ENCODE peak calls at places on chromosomes 5 and 9, in nine cellular contexts. One of them, this sample, is unnamed.

GRCh38 chr9:270657-271237 is 56.1 kb downstream of the DOCK8 start:
- DNase-seq in hepatocyte: no peak
- DNase-seq in AG09309: no peak
- DNase-seq in fibroblast of lung: no peak
- DNase-seq in HFFc6: no peak
- DNase-seq in WTC11: no peak
- DNase-seq in GM20000: peak; percentile 9
- DNase-seq in brain microvascular endothelial cell: no peak
- DNase-seq in fibroblast of pulmonary artery: no peak
- DNase-seq in this sample: no peak

GRCh38 chr9:131645078-131645776 is 94.6 kb downstream of the RAPGEF1 start:
- DNase-seq in hepatocyte: no peak
- DNase-seq in AG09309: no peak
- DNase-seq in fibroblast of lung: no peak
- DNase-seq in HFFc6: peak; percentile 22
- DNase-seq in WTC11: no peak
- DNase-seq in GM20000: no peak
- DNase-seq in brain microvascular endothelial cell: no peak
- DNase-seq in fibroblast of pulmonary artery: no peak
- DNase-seq in this sample: no peak

GRCh38 chr9:107397076-107398049 is 92.2 kb downstream of the KLF4 start:
- DNase-seq in hepatocyte: no peak
- DNase-seq in AG09309: peak; percentile 55
- DNase-seq in fibroblast of lung: peak; percentile 53
- DNase-seq in HFFc6: no peak
- DNase-seq in WTC11: no peak
- DNase-seq in GM20000: no peak
- DNase-seq in brain microvascular endothelial cell: no peak
- DNase-seq in fibroblast of pulmonary artery: peak; percentile 51
- DNase-seq in this sample: peak; percentile 42

GRCh38 chr9:136678034-136678433 is 9.2 kb downstream of the AGPAT2 start:
- DNase-seq in hepatocyte: no peak
- DNase-seq in AG09309: no peak
- DNase-seq in fibroblast of lung: no peak
- DNase-seq in HFFc6: no peak
- DNase-seq in WTC11: no peak
- DNase-seq in GM20000: no peak
- DNase-seq in brain microvascular endothelial cell: no peak
- DNase-seq in fibroblast of pulmonary artery: no peak
- DNase-seq in this sample: no peak

GRCh38 chr9:74846771-74847170 is 41.0 kb downstream of the TRPM6 start:
- DNase-seq in hepatocyte: no peak
- DNase-seq in AG09309: no peak
- DNase-seq in fibroblast of lung: peak; percentile 4
- DNase-seq in HFFc6: no peak
- DNase-seq in WTC11: no peak
- DNase-seq in GM20000: no peak
- DNase-seq in brain microvascular endothelial cell: no peak
- DNase-seq in fibroblast of pulmonary artery: no peak
- DNase-seq in this sample: no peak

GRCh38 chr9:14670718-14671117 is 22.5 kb downstream of the ZDHHC21 start:
- DNase-seq in hepatocyte: no peak
- DNase-seq in AG09309: no peak
- DNase-seq in fibroblast of lung: peak; percentile 58
- DNase-seq in HFFc6: peak; percentile 30
- DNase-seq in WTC11: no peak
- DNase-seq in GM20000: no peak
- DNase-seq in brain microvascular endothelial cell: no peak
- DNase-seq in fibroblast of pulmonary artery: peak; percentile 67
- DNase-seq in this sample: no peak

GRCh38 chr5:160105686-160106085 is 13.6 kb downstream of the PWWP2A start:
- DNase-seq in hepatocyte: no peak
- DNase-seq in AG09309: no peak
- DNase-seq in fibroblast of lung: peak; percentile 18
- DNase-seq in HFFc6: no peak
- DNase-seq in WTC11: no peak
- DNase-seq in GM20000: peak; percentile 45
- DNase-seq in brain microvascular endothelial cell: no peak
- DNase-seq in fibroblast of pulmonary artery: no peak
- DNase-seq in this sample: no peak

GRCh38 chr9:107586493-107586892 is 96.9 kb upstream of the KLF4 start:
- DNase-seq in hepatocyte: no peak
- DNase-seq in AG09309: no peak
- DNase-seq in fibroblast of lung: no peak
- DNase-seq in HFFc6: no peak
- DNase-seq in WTC11: no peak
- DNase-seq in GM20000: no peak
- DNase-seq in brain microvascular endothelial cell: no peak
- DNase-seq in fibroblast of pulmonary artery: no peak
- DNase-seq in this sample: no peak

GRCh38 chr9:79568337-79569084 is 3.3 kb upstream of the TLE4 start:
- DNase-seq in hepatocyte: no peak
- DNase-seq in AG09309: no peak
- DNase-seq in fibroblast of lung: no peak
- DNase-seq in HFFc6: no peak
- DNase-seq in WTC11: no peak
- DNase-seq in GM20000: peak; percentile 10
- DNase-seq in brain microvascular endothelial cell: no peak
- DNase-seq in fibroblast of pulmonary artery: no peak
- DNase-seq in this sample: no peak

GRCh38 chr9:108603141-108603540 is 252.6 kb downstream of the ACTL7B start:
- DNase-seq in hepatocyte: peak; percentile 10
- DNase-seq in AG09309: no peak
- DNase-seq in fibroblast of lung: no peak
- DNase-seq in HFFc6: no peak
- DNase-seq in WTC11: no peak
- DNase-seq in GM20000: no peak
- DNase-seq in brain microvascular endothelial cell: no peak
- DNase-seq in fibroblast of pulmonary artery: no peak
- DNase-seq in this sample: no peak

GRCh38 chr5:133868946-133869674 is 99.3 kb downstream of the C5orf15 start:
- DNase-seq in hepatocyte: peak; percentile 87
- DNase-seq in AG09309: peak; percentile 31
- DNase-seq in fibroblast of lung: peak; percentile 73
- DNase-seq in HFFc6: peak; percentile 57
- DNase-seq in WTC11: peak; percentile 74
- DNase-seq in GM20000: peak; percentile 79
- DNase-seq in brain microvascular endothelial cell: peak; percentile 74
- DNase-seq in fibroblast of pulmonary artery: peak; percentile 82
- DNase-seq in this sample: peak; percentile 51

GRCh38 chr9:22893196-22893843 is 446.7 kb downstream of the DMRTA1 start:
- DNase-seq in hepatocyte: no peak
- DNase-seq in AG09309: no peak
- DNase-seq in fibroblast of lung: no peak
- DNase-seq in HFFc6: no peak
- DNase-seq in WTC11: no peak
- DNase-seq in GM20000: no peak
- DNase-seq in brain microvascular endothelial cell: no peak
- DNase-seq in fibroblast of pulmonary artery: no peak
- DNase-seq in this sample: no peak

GRCh38 chr9:29043070-29043469 is 1469.8 kb upstream of the C9orf72 start:
- DNase-seq in hepatocyte: no peak
- DNase-seq in AG09309: no peak
- DNase-seq in fibroblast of lung: no peak
- DNase-seq in HFFc6: no peak
- DNase-seq in WTC11: no peak
- DNase-seq in GM20000: no peak
- DNase-seq in brain microvascular endothelial cell: no peak
- DNase-seq in fibroblast of pulmonary artery: no peak
- DNase-seq in this sample: no peak

GRCh38 chr5:102905052-102905451 is 149.9 kb downstream of the PAM start:
- DNase-seq in hepatocyte: no peak
- DNase-seq in AG09309: no peak
- DNase-seq in fibroblast of lung: no peak
- DNase-seq in HFFc6: no peak
- DNase-seq in WTC11: no peak
- DNase-seq in GM20000: no peak
- DNase-seq in brain microvascular endothelial cell: no peak
- DNase-seq in fibroblast of pulmonary artery: no peak
- DNase-seq in this sample: no peak

GRCh38 chr5:102911973-102912372 is 156.9 kb downstream of the PAM start:
- DNase-seq in hepatocyte: no peak
- DNase-seq in AG09309: peak; percentile 37
- DNase-seq in fibroblast of lung: peak; percentile 84
- DNase-seq in HFFc6: peak; percentile 70
- DNase-seq in WTC11: no peak
- DNase-seq in GM20000: no peak
- DNase-seq in brain microvascular endothelial cell: peak; percentile 42
- DNase-seq in fibroblast of pulmonary artery: peak; percentile 78
- DNase-seq in this sample: peak; percentile 38

GRCh38 chr5:102916114-102916513 is 161.0 kb downstream of the PAM start:
- DNase-seq in hepatocyte: no peak
- DNase-seq in AG09309: no peak
- DNase-seq in fibroblast of lung: no peak
- DNase-seq in HFFc6: no peak
- DNase-seq in WTC11: no peak
- DNase-seq in GM20000: no peak
- DNase-seq in brain microvascular endothelial cell: no peak
- DNase-seq in fibroblast of pulmonary artery: no peak
- DNase-seq in this sample: no peak

DNA sequence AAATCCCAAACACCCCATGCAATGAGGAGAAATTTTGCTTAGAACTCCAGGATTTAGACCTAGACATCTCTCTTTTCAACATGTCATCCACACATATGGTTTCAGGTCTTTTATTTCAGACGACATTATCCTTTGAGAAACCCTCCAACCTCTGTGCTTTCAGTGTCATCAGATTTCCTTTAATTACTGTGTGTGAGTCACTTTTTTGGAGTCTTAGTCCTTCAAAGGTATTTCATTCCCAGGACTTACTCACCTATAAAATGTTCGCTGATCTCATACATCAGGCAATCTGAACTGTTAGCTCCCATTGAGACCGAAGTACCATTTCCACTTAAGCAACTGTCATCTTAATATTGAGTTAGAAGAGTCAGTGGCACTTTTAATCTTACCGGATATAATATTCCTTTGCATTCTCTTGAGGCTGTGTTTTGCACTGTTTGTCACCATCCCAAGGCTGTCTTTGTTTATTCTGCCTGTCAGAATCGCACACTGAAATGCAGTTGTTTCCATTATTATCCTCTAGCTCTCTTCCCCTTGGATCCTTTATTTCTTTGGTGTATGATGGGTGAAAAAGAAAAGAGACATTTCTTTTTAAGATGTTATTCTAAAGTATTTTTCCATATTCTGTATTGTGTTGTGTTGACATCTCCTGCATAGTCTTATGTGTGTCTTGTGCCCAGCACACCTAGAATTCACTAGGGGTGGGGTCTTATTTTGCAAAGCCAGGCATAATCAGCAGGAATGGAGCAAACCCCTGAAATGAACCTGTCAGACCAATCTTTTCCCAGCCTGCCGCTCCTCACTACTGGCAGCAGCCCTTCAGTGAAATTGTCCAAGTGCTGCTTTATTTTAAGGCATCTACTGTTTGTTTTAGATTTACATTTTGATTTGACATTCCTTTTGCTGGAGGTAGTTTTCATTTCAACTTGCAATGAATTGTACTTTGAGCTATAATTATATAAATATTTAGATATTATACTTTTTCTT is 155.4 kb downstream of the PAM start:
- DNase-seq in hepatocyte: no peak
- DNase-seq in AG09309: peak; percentile 32
- DNase-seq in fibroblast of lung: peak; percentile 87
- DNase-seq in HFFc6: peak; percentile 67
- DNase-seq in WTC11: no peak
- DNase-seq in GM20000: no peak
- DNase-seq in brain microvascular endothelial cell: no peak
- DNase-seq in fibroblast of pulmonary artery: no peak
- DNase-seq in this sample: no peak
- TF ChIP-seq CTCF in hepatocyte: no peak
- TF ChIP-seq CTCF in AG09309: no peak
- TF ChIP-seq CTCF in fibroblast of lung: no peak
- TF ChIP-seq CTCF in HFFc6: no peak
- TF ChIP-seq CTCF in WTC11: no peak
- TF ChIP-seq CTCF in GM20000: no peak
- TF ChIP-seq CTCF in brain microvascular endothelial cell: no peak
- TF ChIP-seq CTCF in fibroblast of pulmonary artery: no peak
- TF ChIP-seq CTCF in this sample: no peak

GRCh38 chr9:92133949-92134604 is 18.9 kb upstream of the SPTLC1 start:
- DNase-seq in hepatocyte: peak; percentile 91
- DNase-seq in AG09309: no peak
- DNase-seq in fibroblast of lung: peak; percentile 70
- DNase-seq in HFFc6: peak; percentile 80
- DNase-seq in WTC11: peak; percentile 93
- DNase-seq in GM20000: peak; percentile 78
- DNase-seq in brain microvascular endothelial cell: peak; percentile 82
- DNase-seq in fibroblast of pulmonary artery: peak; percentile 81
- DNase-seq in this sample: no peak
- TF ChIP-seq CTCF in hepatocyte: peak; percentile 96
- TF ChIP-seq CTCF in AG09309: peak; percentile 97
- TF ChIP-seq CTCF in fibroblast of lung: peak; percentile 92
- TF ChIP-seq CTCF in HFFc6: peak; percentile 99
- TF ChIP-seq CTCF in WTC11: peak; percentile 87
- TF ChIP-seq CTCF in GM20000: peak; percentile 92
- TF ChIP-seq CTCF in brain microvascular endothelial cell: peak; percentile 99
- TF ChIP-seq CTCF in fibroblast of pulmonary artery: peak; percentile 97
- TF ChIP-seq CTCF in this sample: peak; percentile 97

DNA sequence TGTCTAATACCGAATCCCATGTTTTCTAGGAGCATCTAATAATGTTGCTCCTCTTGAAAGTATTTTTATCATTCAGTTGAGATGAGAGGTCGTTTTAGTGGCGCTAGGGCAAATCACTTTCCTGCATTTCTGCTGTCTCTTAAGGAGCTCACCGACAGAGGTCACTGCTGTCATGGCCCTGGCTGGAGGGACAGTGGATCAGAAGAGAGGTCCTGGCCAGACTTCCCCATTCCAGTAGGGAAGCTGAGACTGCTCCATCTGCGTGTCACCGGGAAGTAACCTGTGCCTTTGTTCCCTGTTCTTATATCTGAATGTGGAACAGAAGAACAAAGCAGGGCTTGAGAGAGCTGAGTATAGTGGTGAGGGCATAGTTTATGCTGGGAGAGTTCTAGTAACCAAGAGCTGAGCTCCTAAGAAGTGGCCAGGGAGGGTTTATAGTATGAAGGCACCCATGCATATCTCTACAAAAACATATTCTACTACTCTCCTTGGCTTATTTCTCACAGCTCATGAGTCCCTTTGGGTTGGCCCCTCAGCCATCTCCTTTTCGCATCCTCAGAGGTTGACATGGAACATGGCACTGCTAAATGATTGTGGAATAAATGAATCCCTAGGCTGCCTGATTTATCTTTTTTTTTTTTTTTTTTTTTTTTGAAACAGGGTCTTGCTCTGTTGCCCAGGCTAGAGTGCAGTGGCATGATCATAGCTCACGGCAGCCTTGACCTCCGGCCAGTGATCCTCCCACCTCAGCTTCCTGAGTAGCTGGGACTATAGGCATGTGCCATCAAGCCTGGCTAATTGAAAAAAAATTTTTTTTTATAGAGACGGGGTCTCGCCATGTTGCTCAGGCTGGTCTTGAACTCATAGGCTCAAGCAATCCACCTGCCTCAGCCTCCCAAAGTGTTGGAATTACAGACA is 27.2 kb downstream of the ATP6V0E1 start:
- DNase-seq in hepatocyte: peak; percentile 40
- DNase-seq in AG09309: no peak
- DNase-seq in fibroblast of lung: peak; percentile 25
- DNase-seq in HFFc6: no peak
- DNase-seq in WTC11: peak; percentile 58
- DNase-seq in GM20000: no peak
- DNase-seq in brain microvascular endothelial cell: no peak
- DNase-seq in fibroblast of pulmonary artery: peak; percentile 39
- DNase-seq in this sample: no peak
- TF ChIP-seq CTCF in hepatocyte: peak; percentile 18
- TF ChIP-seq CTCF in AG09309: peak; percentile 22
- TF ChIP-seq CTCF in fibroblast of lung: peak; percentile 26
- TF ChIP-seq CTCF in HFFc6: no peak
- TF ChIP-seq CTCF in WTC11: peak; percentile 23
- TF ChIP-seq CTCF in GM20000: no peak
- TF ChIP-seq CTCF in brain microvascular endothelial cell: peak; percentile 60
- TF ChIP-seq CTCF in fibroblast of pulmonary artery: peak; percentile 34
- TF ChIP-seq CTCF in this sample: peak; percentile 29

GRCh38 chr5:157308826-157309465 is 43.0 kb downstream of the CYFIP2 start:
- DNase-seq in hepatocyte: no peak
- DNase-seq in AG09309: peak; percentile 14
- DNase-seq in fibroblast of lung: peak; percentile 7
- DNase-seq in HFFc6: peak; percentile 11
- DNase-seq in WTC11: no peak
- DNase-seq in GM20000: no peak
- DNase-seq in brain microvascular endothelial cell: peak; percentile 47
- DNase-seq in fibroblast of pulmonary artery: no peak
- DNase-seq in this sample: no peak
- TF ChIP-seq CTCF in hepatocyte: no peak
- TF ChIP-seq CTCF in AG09309: peak; percentile 44
- TF ChIP-seq CTCF in fibroblast of lung: no peak
- TF ChIP-seq CTCF in HFFc6: peak; percentile 62
- TF ChIP-seq CTCF in WTC11: no peak
- TF ChIP-seq CTCF in GM20000: no peak
- TF ChIP-seq CTCF in brain microvascular endothelial cell: peak; percentile 15
- TF ChIP-seq CTCF in fibroblast of pulmonary artery: no peak
- TF ChIP-seq CTCF in this sample: peak; percentile 2

This sample was measured in AG09319.